ENCODE peak calls at places on chromosomes 3 and 15, in four cellular contexts. K is Peyer's patch, Z is AG10803, O is IMR-90. Y is an unnamed sample.

GRCh38 chr3:61387817-61388216 is 136.6 kb upstream of the FHIT start:
- DNase-seq in O (no peak), Z (no peak), K (no peak), Y (no peak)

GRCh38 chr3:98727638-98728037 is 35.5 kb upstream of the ST3GAL6 start:
- DNase-seq in K (no peak), O (no peak), Z (no peak), Y (no peak)

GRCh38 chr15:37980010-37980409 is 45.6 kb downstream of the TMCO5A start:
- DNase-seq in O (no peak), Z (no peak), K (peak), Y (no peak)

GRCh38 chr15:42707068-42707467 is 29.9 kb downstream of the CDAN1 start:
- DNase-seq in Z (peak), K (no peak), O (peak), Y (peak)

GRCh38 chr3:85535517-85535916 is 576.7 kb downstream of the CADM2 start:
- DNase-seq in O (no peak), K (no peak), Z (no peak), Y (no peak)

GRCh38 chr15:71659730-71660067 is 150.7 kb upstream of the NR2E3 start:
- DNase-seq in Z (no peak), O (peak), K (no peak), Y (no peak)

GRCh38 chr15:90598053-90598577 is 68.4 kb downstream of the CRTC3 start:
- DNase-seq in O (no peak), Z (peak), K (peak), Y (no peak)

GRCh38 chr3:183745300-183746098 is 47.9 kb downstream of the YEATS2 start:
- DNase-seq in Z (peak), K (no peak), O (peak), Y (no peak)

GRCh38 chr15:68506071-68506470 is 72.7 kb upstream of the CORO2B start:
- DNase-seq in O (no peak), K (no peak), Z (no peak), Y (no peak)

GRCh38 chr15:26690778-26691177 is 82.1 kb downstream of the GABRB3 start:
- DNase-seq in Z (no peak), O (no peak), K (no peak), Y (no peak)

GRCh38 chr15:66456211-66456610 is 41.4 kb downstream of the SNAPC5 start:
- DNase-seq in O (peak), Z (no peak), K (no peak), Y (no peak)

GRCh38 chr3:131914090-131914691 is 120.6 kb downstream of the CPNE4 start:
- DNase-seq in Z (no peak), O (no peak), K (no peak), Y (no peak)

GRCh38 chr3:89314454-89314853 is 207.0 kb downstream of the EPHA3 start:
- DNase-seq in K (no peak), Z (peak), O (peak), Y (peak)

GRCh38 chr3:17602126-17602525 is 140.3 kb downstream of the TBC1D5 start:
- DNase-seq in K (no peak), O (peak), Z (no peak), Y (no peak)

GRCh38 chr3:31704651-31705179 is 172.0 kb downstream of the STT3B start:
- DNase-seq in K (peak), O (peak), Z (peak), Y (peak)

GRCh38 chr15:76163429-76164020 is 103.7 kb downstream of the TMEM266 start:
- DNase-seq in Z (peak), O (peak), K (no peak), Y (peak)

GRCh38 chr3:71458895-71459294 is 124.6 kb downstream of the FOXP1 start:
- DNase-seq in Z (no peak), O (no peak), K (no peak), Y (no peak)

GRCh38 chr3:129050556-129051295 is 9.9 kb upstream of the GP9 start:
- DNase-seq in O (no peak), Z (no peak), K (no peak), Y (no peak)

GRCh38 chr15:74042603-74043424 is 39.5 kb downstream of the GOLGA6A start:
- DNase-seq in K (no peak), Z (no peak), O (no peak), Y (no peak)

GRCh38 chr15:43093026-43093425 is 12.8 kb downstream of the UBR1 start:
- DNase-seq in K (no peak), O (peak), Z (peak), Y (peak)

GRCh38 chr3:78839710-78840109 is 928.1 kb downstream of the ROBO1 start:
- DNase-seq in O (peak), Z (no peak), K (no peak), Y (peak)

GRCh38 chr15:39177561-39177960 is 403.3 kb upstream of the THBS1 start:
- DNase-seq in K (no peak), O (no peak), Z (no peak), Y (no peak)

GRCh38 chr15:84009616-84010015 is 226.0 kb upstream of the GOLGA6L4 start:
- DNase-seq in K (no peak), O (no peak), Z (no peak), Y (no peak)

GRCh38 chr3:123383101-123384053 is 65.5 kb downstream of the ADCY5 start:
- DNase-seq in Z (peak), O (peak), K (peak), Y (no peak)

GRCh38 chr15:29874977-29875376 is 52.7 kb upstream of the TJP1 start:
- DNase-seq in O (no peak), Z (no peak), K (no peak), Y (no peak)

GRCh38 chr3:13877911-13878710 is 1.8 kb downstream of the WNT7A start:
- DNase-seq in Z (no peak), O (no peak), K (no peak), Y (no peak)

GRCh38 chr3:35968223-35968622 is 328.9 kb downstream of the ARPP21 start:
- DNase-seq in Z (no peak), O (no peak), K (no peak), Y (no peak)

GRCh38 chr15:40103124-40103858 is 5.4 kb downstream of the BMF start:
- DNase-seq in Z (peak), K (peak), O (peak), Y (peak)

GRCh38 chr3:99484871-99485270 is 153.5 kb upstream of the COL8A1 start:
- DNase-seq in K (no peak), O (peak), Z (peak), Y (peak)

GRCh38 chr15:60396560-60396963 is 1.2 kb downstream of the ANXA2 start:
- DNase-seq in O (no peak), K (peak), Z (peak), Y (no peak)

GRCh38 chr15:60704129-60704528 is 225.2 kb upstream of the ICE2 start:
- DNase-seq in O (no peak), Z (no peak), K (no peak), Y (no peak)

GRCh38 chr3:152729906-152730305 is 105.0 kb upstream of the P2RY1 start:
- DNase-seq in Z (no peak), K (no peak), O (no peak), Y (no peak)

GRCh38 chr3:15653326-15653725 is 51.8 kb downstream of the BTD start:
- DNase-seq in K (no peak), Z (peak), O (peak), Y (no peak)

GRCh38 chr3:188558343-188559068 is 404.5 kb downstream of the LPP start:
- DNase-seq in O (peak), Z (peak), K (no peak), Y (peak)

GRCh38 chr3:25293736-25294135 is 134.3 kb upstream of the RARB start:
- DNase-seq in O (no peak), K (no peak), Z (peak), Y (no peak)

GRCh38 chr15:91307561-91307960 is 207.5 kb downstream of the SV2B start:
- DNase-seq in O (no peak), Z (no peak), K (no peak), Y (no peak)

GRCh38 chr15:55221090-55222011 is 24.6 kb upstream of the RSL24D1 start:
- DNase-seq in K (no peak), Z (peak), O (peak), Y (peak)

GRCh38 chr3:50481992-50482391 is 21.4 kb downstream of the CACNA2D2 start:
- DNase-seq in K (no peak), Z (no peak), O (no peak), Y (no peak)

GRCh38 chr15:51533672-51534398 is 88.7 kb downstream of the DMXL2 start:
- DNase-seq in O (peak), Z (no peak), K (no peak), Y (no peak)

DNA sequence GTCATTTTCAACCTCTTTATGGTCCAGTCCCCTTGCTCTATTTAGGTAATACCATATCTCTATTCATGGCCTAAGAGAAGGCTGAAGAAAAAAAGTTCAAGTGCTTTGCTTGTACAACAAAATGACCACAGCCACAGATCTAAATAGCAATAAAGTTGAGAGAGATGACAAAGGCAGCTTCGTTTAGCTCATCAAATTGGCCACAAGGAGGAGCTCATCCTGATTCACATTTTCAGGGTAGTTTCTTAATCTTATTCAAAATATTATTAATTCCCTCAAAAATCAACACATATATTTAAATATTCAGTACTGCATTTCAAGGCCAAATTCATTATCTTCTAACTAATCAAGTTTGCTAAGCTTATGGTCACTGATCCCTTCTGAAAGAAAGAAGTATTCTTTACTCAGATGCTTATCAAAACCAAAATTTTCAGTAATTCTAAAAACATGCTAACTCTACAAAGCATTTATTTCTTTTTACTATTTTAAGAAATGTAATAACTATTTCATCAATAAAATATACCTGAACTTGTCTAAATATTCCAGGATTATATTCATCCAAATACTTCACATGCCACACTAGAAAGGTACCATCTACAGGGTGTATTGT is 85.5 kb downstream of the DMXL2 start:
- DNase-seq in Z (peak), K (no peak), O (peak), Y (peak)
- H3K4me3 ChIP-seq in Z (no peak), K (no peak), O (no peak), Y (no peak)

GRCh38 chr3:114370537-114371174 is 76.8 kb downstream of the TIGIT start:
- DNase-seq in Z (no peak), K (no peak), O (no peak), Y (no peak)
- TF ChIP-seq CTCF in Z (peak), K (no peak), O (no peak), Y (peak)

DNA sequence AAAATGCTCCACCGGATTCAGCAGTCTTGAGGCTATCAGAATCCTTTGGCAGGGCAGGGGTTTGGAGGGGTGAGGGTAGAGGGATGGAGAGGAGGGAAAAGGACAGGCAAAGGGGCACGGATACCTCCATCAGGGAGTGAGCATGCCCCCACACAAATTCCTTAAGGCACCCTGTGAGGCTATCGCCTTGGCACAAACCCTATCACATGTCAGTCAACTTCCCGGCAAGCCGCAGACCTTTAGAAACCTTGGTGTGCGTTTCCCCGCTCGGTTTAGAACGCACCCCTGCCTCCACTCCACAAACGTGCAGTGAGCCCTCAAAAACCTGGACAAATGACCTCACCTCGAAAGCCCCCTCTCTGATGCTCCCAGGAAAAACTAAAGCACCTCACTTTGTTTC is 422 bp upstream of the SETMAR start:
- DNase-seq in Z (no peak), K (no peak), O (no peak), Y (no peak)
- H3K4me3 ChIP-seq in Z (peak), K (peak), O (peak), Y (peak)

DNA sequence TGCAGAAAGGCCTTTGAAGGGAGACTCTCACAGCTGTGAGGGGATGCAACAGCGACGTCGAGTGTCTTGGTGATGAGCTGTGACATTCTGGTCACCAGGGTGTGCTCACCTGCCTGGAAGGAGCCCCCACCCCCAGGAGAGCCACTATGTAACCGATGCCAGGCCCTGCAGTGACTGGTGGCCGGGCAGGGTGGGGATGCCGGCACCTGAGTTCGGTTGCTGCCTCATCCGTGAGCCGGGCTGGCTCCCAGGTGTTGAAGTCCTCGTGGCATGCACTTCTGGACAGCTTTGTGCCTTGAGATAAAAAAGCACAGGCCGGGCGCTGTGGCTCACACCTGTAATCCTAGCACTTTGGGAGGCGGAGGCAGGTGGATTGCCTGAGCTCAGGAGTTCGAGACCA is 56.5 kb downstream of the ASB7 start:
- DNase-seq in O (no peak), Z (no peak), K (no peak), Y (no peak)
- TF ChIP-seq CTCF in O (no peak), Z (no peak), K (no peak), Y (no peak)

GRCh38 chr3:48598323-48599076 is 3.4 kb upstream of the COL7A1 start:
- DNase-seq in O (peak), Z (peak), K (no peak), Y (peak)
- H3K4me3 ChIP-seq in O (no peak), Z (peak), K (no peak), Y (peak)

GRCh38 chr3:149284034-149284433 is 49.4 kb downstream of the TM4SF18 start:
- DNase-seq in K (no peak), Z (no peak), O (no peak), Y (no peak)

GRCh38 chr3:149291178-149291577 is 42.3 kb downstream of the TM4SF18 start:
- DNase-seq in Z (no peak), K (no peak), O (no peak), Y (no peak)

GRCh38 chr3:149283401-149283800 is 50.0 kb downstream of the TM4SF18 start:
- DNase-seq in Z (no peak), O (no peak), K (no peak), Y (no peak)

GRCh38 chr3:149282836-149283235 is 50.6 kb downstream of the TM4SF18 start:
- DNase-seq in Z (no peak), K (no peak), O (no peak), Y (no peak)

GRCh38 chr3:149288655-149289054 is 44.8 kb downstream of the TM4SF18 start:
- DNase-seq in O (no peak), Z (no peak), K (no peak), Y (no peak)
- TF ChIP-seq CTCF in O (no peak), Z (no peak), K (no peak), Y (no peak)

DNA sequence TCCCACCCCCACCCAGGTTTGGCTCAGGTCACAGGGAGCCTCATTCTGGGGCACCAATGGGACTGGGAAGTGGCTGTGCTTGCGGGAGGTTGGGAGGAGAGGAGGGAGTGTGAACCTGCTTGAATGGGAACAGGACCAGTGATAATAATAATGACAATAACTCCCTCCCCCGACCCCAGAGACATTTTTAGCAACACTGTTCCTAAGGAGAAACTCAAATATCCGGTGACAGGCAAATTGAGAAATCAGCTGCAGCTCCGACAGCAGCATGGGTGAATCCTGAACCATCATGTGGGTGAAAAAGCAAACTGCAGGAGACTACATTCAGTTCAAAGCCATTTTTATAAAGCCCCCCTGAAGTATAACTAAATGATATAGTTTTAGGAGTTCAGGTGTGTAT is 11.6 kb upstream of the RPL29 start:
- DNase-seq in K (no peak), O (no peak), Z (no peak), Y (no peak)
- H3K4me3 ChIP-seq in K (no peak), O (no peak), Z (no peak), Y (no peak)

GRCh38 chr3:170222647-170223541 is 670 bp downstream of the PRKCI start:
- DNase-seq in O (peak), K (no peak), Z (peak), Y (peak)
- TF ChIP-seq CTCF in O (no peak), K (no peak), Z (peak), Y (no peak)

DNA sequence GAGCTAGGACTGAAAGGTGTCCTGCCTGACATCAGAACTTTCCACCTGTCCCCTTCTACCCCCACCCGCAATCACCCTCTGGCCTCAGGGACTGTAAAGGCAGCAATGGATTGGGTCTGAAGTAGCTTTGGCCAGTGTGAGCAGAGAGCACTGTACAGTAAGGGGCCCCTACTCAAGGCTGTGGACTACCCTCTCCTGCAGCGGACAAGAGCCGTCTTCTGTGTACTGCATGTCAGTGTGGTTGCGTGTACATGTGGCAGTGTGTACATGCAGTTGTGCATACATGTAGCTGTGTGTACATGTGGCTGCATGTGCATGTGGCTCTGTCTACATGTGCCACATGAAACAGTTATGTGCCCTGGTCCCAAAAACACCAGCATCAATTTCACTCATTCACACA is 205.9 kb upstream of the LINGO1 start:
- DNase-seq in Z (no peak), K (peak), O (no peak), Y (no peak)
- H3K4me3 ChIP-seq in Z (no peak), K (no peak), O (no peak), Y (no peak)

DNA sequence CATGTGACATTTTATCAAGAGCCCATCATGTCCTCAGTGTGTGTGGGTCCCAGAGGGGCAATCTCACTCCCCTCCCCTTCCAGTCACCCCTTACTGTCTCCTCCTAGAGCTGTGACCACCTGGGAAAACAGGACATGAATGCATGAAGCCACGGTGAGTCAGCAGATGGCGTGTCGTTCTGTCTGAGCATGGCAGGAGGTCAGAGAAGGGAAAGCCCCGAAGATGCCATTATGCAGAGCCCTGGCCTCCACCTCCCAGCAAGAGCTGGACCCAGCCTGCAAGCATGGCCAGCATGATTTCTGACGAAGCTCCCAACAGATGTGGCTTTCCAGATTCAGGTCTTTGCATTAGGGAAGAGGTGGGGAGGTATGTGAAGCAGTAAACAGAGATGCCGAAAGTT is 118.4 kb downstream of the TLE3 start:
- DNase-seq in Z (no peak), K (no peak), O (peak), Y (no peak)
- TF ChIP-seq CTCF in Z (no peak), K (peak), O (no peak), Y (no peak)

Y was measured in foreskin fibroblast.